ENCODE peak calls at places on chromosomes 2 and 18, in five cellular contexts. One of them, this sample, is unnamed. For H3K36me3, the result is how much of the 10 kb centered on the place peaks cover.

GRCh38 chr2:102366406-102367112 is 11.0 kb downstream of the IL18R1 start:
- DNase-seq in fibroblast of lung: no peak
- DNase-seq in MM.1S: no peak
- DNase-seq in OCI-LY7: no peak
- DNase-seq in mesendoderm: no peak
- DNase-seq in this sample: no peak

GRCh38 chr2:9914384-9915065 is 37.0 kb upstream of the GRHL1 start:
- DNase-seq in fibroblast of lung: peak
- DNase-seq in MM.1S: peak
- DNase-seq in OCI-LY7: no peak
- DNase-seq in mesendoderm: peak
- DNase-seq in this sample: peak

GRCh38 chr2:45892236-45892701 is 240.8 kb downstream of the PRKCE start:
- DNase-seq in fibroblast of lung: peak
- DNase-seq in MM.1S: no peak
- DNase-seq in OCI-LY7: no peak
- DNase-seq in mesendoderm: no peak
- DNase-seq in this sample: no peak

GRCh38 chr2:54371461-54372065 is 84.6 kb upstream of the SPTBN1 start:
- DNase-seq in fibroblast of lung: no peak
- DNase-seq in MM.1S: no peak
- DNase-seq in OCI-LY7: no peak
- DNase-seq in mesendoderm: no peak
- DNase-seq in this sample: no peak

GRCh38 chr2:147227313-147227712 is 617.5 kb upstream of the ACVR2A start:
- DNase-seq in fibroblast of lung: no peak
- DNase-seq in MM.1S: no peak
- DNase-seq in OCI-LY7: no peak
- DNase-seq in mesendoderm: no peak
- DNase-seq in this sample: no peak

GRCh38 chr18:45771587-45771986 is 47.6 kb downstream of the SLC14A1 start:
- DNase-seq in fibroblast of lung: no peak
- DNase-seq in MM.1S: no peak
- DNase-seq in OCI-LY7: no peak
- DNase-seq in mesendoderm: no peak
- DNase-seq in this sample: peak

GRCh38 chr2:53768233-53768542 is 584 bp downstream of the CHAC2 start:
- DNase-seq in fibroblast of lung: peak
- DNase-seq in MM.1S: no peak
- DNase-seq in OCI-LY7: peak
- DNase-seq in mesendoderm: peak
- DNase-seq in this sample: peak

GRCh38 chr2:125455110-125455509 is 1200.8 kb upstream of the GYPC start:
- DNase-seq in fibroblast of lung: peak
- DNase-seq in MM.1S: no peak
- DNase-seq in OCI-LY7: no peak
- DNase-seq in mesendoderm: no peak
- DNase-seq in this sample: peak

GRCh38 chr18:21479721-21480120 is 120.8 kb downstream of the ESCO1 start:
- DNase-seq in fibroblast of lung: no peak
- DNase-seq in MM.1S: no peak
- DNase-seq in OCI-LY7: no peak
- DNase-seq in mesendoderm: no peak
- DNase-seq in this sample: no peak

GRCh38 chr2:127661949-127662510 is 13.3 kb downstream of the LIMS2 start:
- DNase-seq in fibroblast of lung: peak
- DNase-seq in MM.1S: no peak
- DNase-seq in OCI-LY7: no peak
- DNase-seq in mesendoderm: no peak
- DNase-seq in this sample: no peak

GRCh38 chr2:131827481-131828163 is 299.9 kb downstream of the CCDC74A start:
- DNase-seq in fibroblast of lung: no peak
- DNase-seq in MM.1S: no peak
- DNase-seq in OCI-LY7: no peak
- DNase-seq in mesendoderm: no peak
- DNase-seq in this sample: no peak

GRCh38 chr2:36696533-36696932 is at the start of gene VIT:
- DNase-seq in fibroblast of lung: peak
- DNase-seq in MM.1S: no peak
- DNase-seq in OCI-LY7: no peak
- DNase-seq in mesendoderm: no peak
- DNase-seq in this sample: peak

GRCh38 chr2:36695746-36696415 is 626 bp upstream of the VIT start:
- DNase-seq in fibroblast of lung: peak
- DNase-seq in MM.1S: no peak
- DNase-seq in OCI-LY7: no peak
- DNase-seq in mesendoderm: peak
- DNase-seq in this sample: peak

GRCh38 chr2:36700311-36700710 is 3.8 kb downstream of the VIT start:
- DNase-seq in fibroblast of lung: no peak
- DNase-seq in MM.1S: no peak
- DNase-seq in OCI-LY7: no peak
- DNase-seq in mesendoderm: no peak
- DNase-seq in this sample: no peak

GRCh38 chr2:36698978-36699377 is 2.5 kb downstream of the VIT start:
- DNase-seq in fibroblast of lung: no peak
- DNase-seq in MM.1S: no peak
- DNase-seq in OCI-LY7: no peak
- DNase-seq in mesendoderm: no peak
- DNase-seq in this sample: no peak

DNA sequence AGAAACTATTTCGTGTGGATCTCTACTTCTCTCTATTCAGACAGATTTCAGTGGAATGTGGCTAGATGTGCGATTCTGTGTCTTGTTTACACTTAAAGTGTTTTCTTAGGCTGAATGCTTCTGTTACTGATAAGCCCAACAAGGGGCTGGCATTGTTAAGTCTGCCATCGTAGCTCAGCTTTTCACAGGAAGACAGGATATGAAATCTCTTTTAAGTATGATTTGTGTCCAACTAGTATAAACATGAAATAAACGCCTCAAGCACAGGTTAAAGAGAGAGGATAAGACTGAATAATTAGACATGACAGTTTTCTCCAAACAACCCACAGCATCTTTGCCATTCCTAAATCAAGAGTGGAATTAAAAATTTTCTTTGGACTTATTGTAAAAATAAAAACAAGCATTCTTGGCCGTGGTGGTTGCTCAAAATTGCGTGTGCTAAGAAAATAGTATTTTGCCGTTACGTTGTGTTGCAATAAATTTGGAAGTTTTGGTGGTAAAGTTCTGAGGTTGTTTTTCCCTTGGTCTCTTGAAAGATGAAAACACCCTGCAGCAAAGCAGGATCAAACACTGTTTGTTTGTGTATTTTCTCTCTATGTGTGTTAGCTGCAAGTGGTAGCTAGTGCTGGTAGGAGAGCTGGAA is 1.0 kb downstream of the VIT start:
- DNase-seq in fibroblast of lung: peak
- DNase-seq in MM.1S: no peak
- DNase-seq in OCI-LY7: no peak
- DNase-seq in mesendoderm: peak
- DNase-seq in this sample: peak
- H3K4me3 ChIP-seq in fibroblast of lung: peak
- H3K4me3 ChIP-seq in MM.1S: no peak
- H3K4me3 ChIP-seq in OCI-LY7: no peak
- H3K4me3 ChIP-seq in mesendoderm: no peak
- H3K4me3 ChIP-seq in this sample: peak

GRCh38 chr18:8536922-8537321 is 72.3 kb upstream of the RAB12 start:
- DNase-seq in fibroblast of lung: no peak
- DNase-seq in MM.1S: no peak
- DNase-seq in OCI-LY7: no peak
- DNase-seq in mesendoderm: no peak
- DNase-seq in this sample: no peak
- H3K36me3 ChIP-seq in fibroblast of lung: under half
- H3K36me3 ChIP-seq in MM.1S: under half
- H3K36me3 ChIP-seq in OCI-LY7: under half
- H3K36me3 ChIP-seq in mesendoderm: under half
- H3K36me3 ChIP-seq in this sample: under half

GRCh38 chr2:20080839-20081348 is 29.5 kb upstream of the LAPTM4A start:
- DNase-seq in fibroblast of lung: no peak
- DNase-seq in MM.1S: no peak
- DNase-seq in OCI-LY7: no peak
- DNase-seq in mesendoderm: peak
- DNase-seq in this sample: no peak

GRCh38 chr2:20080415-20080814 is 29.0 kb upstream of the LAPTM4A start:
- DNase-seq in fibroblast of lung: no peak
- DNase-seq in MM.1S: no peak
- DNase-seq in OCI-LY7: no peak
- DNase-seq in mesendoderm: no peak
- DNase-seq in this sample: no peak

GRCh38 chr2:20077411-20077940 is 26.0 kb upstream of the LAPTM4A start:
- DNase-seq in fibroblast of lung: no peak
- DNase-seq in MM.1S: no peak
- DNase-seq in OCI-LY7: peak
- DNase-seq in mesendoderm: no peak
- DNase-seq in this sample: no peak

GRCh38 chr2:20079546-20080115 is 28.2 kb upstream of the LAPTM4A start:
- DNase-seq in fibroblast of lung: no peak
- DNase-seq in MM.1S: no peak
- DNase-seq in OCI-LY7: no peak
- DNase-seq in mesendoderm: no peak
- DNase-seq in this sample: no peak

DNA sequence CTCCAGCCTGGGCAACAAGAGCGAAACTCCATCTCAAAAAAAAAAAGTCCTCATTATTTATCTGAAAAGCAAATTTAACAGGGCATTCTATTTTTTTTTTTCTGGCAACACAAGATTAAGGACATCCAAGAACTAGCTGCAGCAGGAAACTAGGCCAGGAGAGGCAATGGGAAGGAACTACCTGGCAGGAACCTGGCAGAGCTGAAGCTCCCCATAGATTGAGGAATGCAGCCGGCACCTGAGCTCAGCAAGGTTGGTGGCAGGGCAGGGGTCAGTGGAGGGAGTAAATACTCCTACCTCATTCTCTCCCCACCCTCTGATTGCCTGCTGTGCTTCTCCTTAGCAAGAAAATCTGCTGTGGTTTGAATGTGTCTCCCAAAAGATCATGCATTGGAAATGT is 30.4 kb upstream of the LAPTM4A start:
- DNase-seq in fibroblast of lung: no peak
- DNase-seq in MM.1S: no peak
- DNase-seq in OCI-LY7: no peak
- DNase-seq in mesendoderm: no peak
- DNase-seq in this sample: no peak
- H3K4me3 ChIP-seq in fibroblast of lung: no peak
- H3K4me3 ChIP-seq in MM.1S: no peak
- H3K4me3 ChIP-seq in OCI-LY7: no peak
- H3K4me3 ChIP-seq in mesendoderm: no peak
- H3K4me3 ChIP-seq in this sample: no peak

DNA sequence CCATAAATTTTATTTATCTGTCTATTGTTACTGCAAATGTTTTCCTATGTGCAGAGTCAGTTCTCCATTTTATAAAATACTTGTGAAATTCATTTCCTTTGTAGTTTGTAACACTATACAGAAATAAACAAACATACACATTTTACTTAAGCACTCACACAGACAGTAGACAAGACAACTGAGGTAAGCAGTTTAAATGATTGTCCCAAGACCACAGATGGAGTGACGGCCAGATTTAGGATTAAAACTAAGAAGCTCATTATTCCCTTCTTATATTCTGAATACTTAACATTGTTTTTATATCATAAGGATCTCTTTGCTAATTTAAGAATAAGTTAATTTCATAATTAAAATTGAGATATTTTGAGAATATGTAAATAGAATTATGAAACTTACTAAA is 100.9 kb downstream of the BAZ2B start:
- DNase-seq in fibroblast of lung: no peak
- DNase-seq in MM.1S: peak
- DNase-seq in OCI-LY7: no peak
- DNase-seq in mesendoderm: no peak
- DNase-seq in this sample: no peak
- H3K36me3 ChIP-seq in fibroblast of lung: under half
- H3K36me3 ChIP-seq in MM.1S: under half
- H3K36me3 ChIP-seq in OCI-LY7: under half
- H3K36me3 ChIP-seq in mesendoderm: under half
- H3K36me3 ChIP-seq in this sample: under half

DNA sequence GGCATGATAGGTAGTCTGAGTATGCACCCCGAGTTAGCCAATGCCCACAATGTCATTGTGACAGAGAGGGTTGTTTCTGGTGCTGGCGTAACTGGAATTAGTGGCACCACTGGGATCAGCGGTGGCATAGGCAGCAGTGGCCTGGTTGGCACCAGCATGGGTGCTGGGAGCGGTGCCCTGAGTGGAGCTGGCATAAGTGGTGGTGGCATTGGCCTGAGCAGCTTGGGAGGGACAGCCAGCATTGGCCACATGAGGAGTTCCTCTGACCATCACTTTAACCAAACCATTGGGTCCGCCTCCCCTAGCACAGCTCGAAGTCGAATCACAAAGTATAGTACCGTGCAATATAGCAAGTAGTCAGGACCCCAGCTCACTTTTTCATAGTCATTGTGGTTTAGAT is 21.6 kb upstream of the DSG4 start:
- DNase-seq in fibroblast of lung: no peak
- DNase-seq in MM.1S: no peak
- DNase-seq in OCI-LY7: no peak
- DNase-seq in mesendoderm: no peak
- DNase-seq in this sample: no peak
- H3K4me3 ChIP-seq in fibroblast of lung: no peak
- H3K4me3 ChIP-seq in MM.1S: no peak
- H3K4me3 ChIP-seq in OCI-LY7: no peak
- H3K4me3 ChIP-seq in mesendoderm: no peak
- H3K4me3 ChIP-seq in this sample: no peak

DNA sequence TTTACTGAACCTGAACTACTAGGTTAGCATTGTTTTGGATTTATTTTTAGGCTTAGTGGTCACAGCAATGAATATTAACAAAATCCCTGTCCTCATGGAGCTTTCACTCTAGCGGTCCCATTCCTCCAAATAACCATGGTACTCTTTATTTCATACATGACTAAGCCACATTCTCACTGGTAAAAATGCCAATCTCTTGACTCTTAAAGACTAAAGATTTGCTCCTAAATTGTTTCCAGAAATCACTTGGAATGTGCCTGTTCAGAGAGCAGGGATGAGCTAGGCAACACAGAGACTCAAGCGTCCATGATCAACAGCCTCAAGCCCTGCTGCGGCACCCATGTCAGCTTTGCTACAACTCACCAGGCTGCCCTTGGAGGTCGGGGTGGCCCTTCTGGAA is 13.5 kb downstream of the LMAN1 start:
- DNase-seq in fibroblast of lung: no peak
- DNase-seq in MM.1S: no peak
- DNase-seq in OCI-LY7: no peak
- DNase-seq in mesendoderm: no peak
- DNase-seq in this sample: no peak
- H3K36me3 ChIP-seq in fibroblast of lung: under half
- H3K36me3 ChIP-seq in MM.1S: half or more
- H3K36me3 ChIP-seq in OCI-LY7: half or more
- H3K36me3 ChIP-seq in mesendoderm: under half
- H3K36me3 ChIP-seq in this sample: half or more

GRCh38 chr18:27185025-27185763 is at the start of gene CHST9:
- DNase-seq in fibroblast of lung: no peak
- DNase-seq in MM.1S: no peak
- DNase-seq in OCI-LY7: no peak
- DNase-seq in mesendoderm: peak
- DNase-seq in this sample: peak
- H3K4me3 ChIP-seq in fibroblast of lung: no peak
- H3K4me3 ChIP-seq in MM.1S: peak
- H3K4me3 ChIP-seq in OCI-LY7: no peak
- H3K4me3 ChIP-seq in mesendoderm: peak
- H3K4me3 ChIP-seq in this sample: no peak